ENCODE peak calls at places on chromosomes 13 and 19, in nine cellular contexts. One of them, this sample, is unnamed.

GRCh38 chr13:84570831-84571230 is 688.6 kb upstream of the SLITRK1 start:
- DNase-seq in heart right ventricle: no peak
- DNase-seq in spleen: no peak
- DNase-seq in adrenal gland: no peak
- DNase-seq in fibroblast of lung: peak; percentile 4
- DNase-seq in A549: no peak
- DNase-seq in brain microvascular endothelial cell: no peak
- DNase-seq in mucosa of descending colon: no peak
- DNase-seq in foreskin fibroblast: peak; percentile 2
- DNase-seq in this sample: no peak

GRCh38 chr13:43374621-43375020 is 351.2 kb downstream of the DNAJC15 start:
- DNase-seq in adrenal gland: no peak
- DNase-seq in fibroblast of lung: peak; percentile 44
- DNase-seq in A549: no peak
- DNase-seq in foreskin fibroblast: peak; percentile 52
- DNase-seq in mucosa of descending colon: no peak
- DNase-seq in spleen: no peak
- DNase-seq in brain microvascular endothelial cell: peak; percentile 18
- DNase-seq in heart right ventricle: no peak
- DNase-seq in this sample: no peak

GRCh38 chr13:48858523-48858922 is 117.2 kb upstream of the FNDC3A start:
- DNase-seq in heart right ventricle: no peak
- DNase-seq in adrenal gland: no peak
- DNase-seq in brain microvascular endothelial cell: no peak
- DNase-seq in A549: no peak
- DNase-seq in foreskin fibroblast: no peak
- DNase-seq in spleen: no peak
- DNase-seq in mucosa of descending colon: no peak
- DNase-seq in fibroblast of lung: no peak
- DNase-seq in this sample: no peak

GRCh38 chr13:32538234-32538620 is 368 bp downstream of the N4BP2L2 start:
- DNase-seq in heart right ventricle: peak; percentile 22
- DNase-seq in fibroblast of lung: peak; percentile 52
- DNase-seq in adrenal gland: peak; percentile 56
- DNase-seq in A549: no peak
- DNase-seq in foreskin fibroblast: peak; percentile 15
- DNase-seq in spleen: peak; percentile 86
- DNase-seq in brain microvascular endothelial cell: peak; percentile 52
- DNase-seq in mucosa of descending colon: peak; percentile 81
- DNase-seq in this sample: no peak

GRCh38 chr13:43572601-43573360 is 214.0 kb downstream of the ENOX1 start:
- DNase-seq in A549: no peak
- DNase-seq in heart right ventricle: no peak
- DNase-seq in spleen: no peak
- DNase-seq in foreskin fibroblast: peak; percentile 28
- DNase-seq in mucosa of descending colon: no peak
- DNase-seq in fibroblast of lung: no peak
- DNase-seq in brain microvascular endothelial cell: peak; percentile 21
- DNase-seq in adrenal gland: no peak
- DNase-seq in this sample: no peak

GRCh38 chr13:98798849-98799645 is 46.6 kb upstream of the SLC15A1 start:
- DNase-seq in adrenal gland: no peak
- DNase-seq in brain microvascular endothelial cell: no peak
- DNase-seq in A549: no peak
- DNase-seq in spleen: no peak
- DNase-seq in heart right ventricle: no peak
- DNase-seq in mucosa of descending colon: no peak
- DNase-seq in foreskin fibroblast: peak; percentile 78
- DNase-seq in fibroblast of lung: peak; percentile 96
- DNase-seq in this sample: no peak

GRCh38 chr19:19300613-19301012 is 19.7 kb downstream of the SUGP1 start:
- DNase-seq in adrenal gland: no peak
- DNase-seq in fibroblast of lung: no peak
- DNase-seq in brain microvascular endothelial cell: no peak
- DNase-seq in A549: no peak
- DNase-seq in mucosa of descending colon: no peak
- DNase-seq in foreskin fibroblast: no peak
- DNase-seq in spleen: no peak
- DNase-seq in heart right ventricle: no peak
- DNase-seq in this sample: no peak

GRCh38 chr13:45040173-45040572 is 50.8 kb downstream of the GPALPP1 start:
- DNase-seq in heart right ventricle: no peak
- DNase-seq in spleen: no peak
- DNase-seq in A549: no peak
- DNase-seq in fibroblast of lung: no peak
- DNase-seq in mucosa of descending colon: no peak
- DNase-seq in foreskin fibroblast: no peak
- DNase-seq in brain microvascular endothelial cell: no peak
- DNase-seq in adrenal gland: no peak
- DNase-seq in this sample: no peak

GRCh38 chr13:78241278-78241919 is 322.8 kb upstream of the EDNRB start:
- DNase-seq in adrenal gland: peak; percentile 17
- DNase-seq in brain microvascular endothelial cell: peak; percentile 12
- DNase-seq in heart right ventricle: peak; percentile 14
- DNase-seq in mucosa of descending colon: peak; percentile 65
- DNase-seq in foreskin fibroblast: no peak
- DNase-seq in A549: peak; percentile 20
- DNase-seq in fibroblast of lung: peak; percentile 60
- DNase-seq in spleen: no peak
- DNase-seq in this sample: peak; percentile 48

GRCh38 chr19:49428547-49429451 is 3.6 kb downstream of the GFY start:
- DNase-seq in fibroblast of lung: no peak
- DNase-seq in adrenal gland: no peak
- DNase-seq in heart right ventricle: no peak
- DNase-seq in foreskin fibroblast: no peak
- DNase-seq in brain microvascular endothelial cell: no peak
- DNase-seq in A549: no peak
- DNase-seq in mucosa of descending colon: no peak
- DNase-seq in spleen: no peak
- DNase-seq in this sample: no peak
- H3K4me3 ChIP-seq in fibroblast of lung: no peak overlapping the region
- H3K4me3 ChIP-seq in adrenal gland: no peak overlapping the region
- H3K4me3 ChIP-seq in heart right ventricle: no peak overlapping the region
- H3K4me3 ChIP-seq in foreskin fibroblast: no peak overlapping the region
- H3K4me3 ChIP-seq in brain microvascular endothelial cell: no peak overlapping the region
- H3K4me3 ChIP-seq in A549: peak overlapping the region; percentile 39
- H3K4me3 ChIP-seq in mucosa of descending colon: no peak overlapping the region
- H3K4me3 ChIP-seq in spleen: peak overlapping the region; percentile 8
- H3K4me3 ChIP-seq in this sample: peak overlapping the region; percentile 20

GRCh38 chr13:100396771-100397170 is 191.8 kb downstream of the GGACT start:
- DNase-seq in adrenal gland: no peak
- DNase-seq in spleen: no peak
- DNase-seq in brain microvascular endothelial cell: no peak
- DNase-seq in fibroblast of lung: no peak
- DNase-seq in heart right ventricle: no peak
- DNase-seq in A549: no peak
- DNase-seq in mucosa of descending colon: no peak
- DNase-seq in foreskin fibroblast: no peak
- DNase-seq in this sample: no peak
- TF ChIP-seq CTCF in adrenal gland: no peak
- TF ChIP-seq CTCF in spleen: no peak
- TF ChIP-seq CTCF in brain microvascular endothelial cell: no peak
- TF ChIP-seq CTCF in fibroblast of lung: no peak
- TF ChIP-seq CTCF in heart right ventricle: no peak
- TF ChIP-seq CTCF in A549: no peak
- TF ChIP-seq CTCF in mucosa of descending colon: no peak
- TF ChIP-seq CTCF in foreskin fibroblast: no peak
- TF ChIP-seq CTCF in this sample: no peak

DNA sequence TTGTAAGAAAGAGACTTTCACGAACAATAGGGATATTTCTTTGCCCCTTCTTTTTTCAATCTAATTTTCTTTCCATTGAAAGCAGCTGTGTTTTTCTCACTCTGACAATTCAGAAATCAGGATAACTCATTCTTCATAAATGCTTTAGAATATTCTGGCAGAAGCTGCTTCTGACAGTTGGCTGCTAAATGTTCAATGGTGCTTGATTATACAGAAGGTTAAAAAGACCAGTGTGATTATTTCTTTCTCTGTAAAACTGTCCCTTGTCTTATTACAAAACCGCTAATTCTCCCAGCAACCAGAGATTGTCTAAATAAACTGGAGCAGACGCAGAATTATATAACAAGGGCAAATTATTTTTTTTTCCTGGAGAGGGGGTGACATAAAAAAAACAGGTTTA is 394.4 kb downstream of the SPRY2 start:
- DNase-seq in A549: no peak
- DNase-seq in foreskin fibroblast: no peak
- DNase-seq in adrenal gland: no peak
- DNase-seq in mucosa of descending colon: no peak
- DNase-seq in heart right ventricle: no peak
- DNase-seq in brain microvascular endothelial cell: no peak
- DNase-seq in spleen: no peak
- DNase-seq in fibroblast of lung: no peak
- DNase-seq in this sample: no peak
- H3K4me3 ChIP-seq in A549: no peak overlapping the region
- H3K4me3 ChIP-seq in foreskin fibroblast: no peak overlapping the region
- H3K4me3 ChIP-seq in adrenal gland: no peak overlapping the region
- H3K4me3 ChIP-seq in mucosa of descending colon: no peak overlapping the region
- H3K4me3 ChIP-seq in heart right ventricle: no peak overlapping the region
- H3K4me3 ChIP-seq in brain microvascular endothelial cell: no peak overlapping the region
- H3K4me3 ChIP-seq in spleen: no peak overlapping the region
- H3K4me3 ChIP-seq in fibroblast of lung: no peak overlapping the region
- H3K4me3 ChIP-seq in this sample: no peak overlapping the region

GRCh38 chr19:901216-902092 is 8.2 kb downstream of the RNU6-9 start:
- DNase-seq in heart right ventricle: no peak
- DNase-seq in spleen: no peak
- DNase-seq in A549: no peak
- DNase-seq in mucosa of descending colon: no peak
- DNase-seq in brain microvascular endothelial cell: no peak
- DNase-seq in adrenal gland: no peak
- DNase-seq in foreskin fibroblast: no peak
- DNase-seq in fibroblast of lung: no peak
- DNase-seq in this sample: no peak
- TF ChIP-seq CTCF in heart right ventricle: no peak
- TF ChIP-seq CTCF in spleen: no peak
- TF ChIP-seq CTCF in A549: no peak
- TF ChIP-seq CTCF in mucosa of descending colon: no peak
- TF ChIP-seq CTCF in brain microvascular endothelial cell: no peak
- TF ChIP-seq CTCF in adrenal gland: no peak
- TF ChIP-seq CTCF in foreskin fibroblast: no peak
- TF ChIP-seq CTCF in fibroblast of lung: no peak
- TF ChIP-seq CTCF in this sample: no peak

GRCh38 chr19:11461453-11461852 is 19.4 kb downstream of the ELAVL3 start:
- DNase-seq in mucosa of descending colon: no peak
- DNase-seq in heart right ventricle: no peak
- DNase-seq in brain microvascular endothelial cell: no peak
- DNase-seq in adrenal gland: no peak
- DNase-seq in A549: no peak
- DNase-seq in fibroblast of lung: no peak
- DNase-seq in spleen: no peak
- DNase-seq in foreskin fibroblast: no peak
- DNase-seq in this sample: no peak
- H3K4me3 ChIP-seq in mucosa of descending colon: no peak overlapping the region
- H3K4me3 ChIP-seq in heart right ventricle: no peak overlapping the region
- H3K4me3 ChIP-seq in brain microvascular endothelial cell: no peak overlapping the region
- H3K4me3 ChIP-seq in adrenal gland: no peak overlapping the region
- H3K4me3 ChIP-seq in A549: no peak overlapping the region
- H3K4me3 ChIP-seq in fibroblast of lung: no peak overlapping the region
- H3K4me3 ChIP-seq in spleen: no peak overlapping the region
- H3K4me3 ChIP-seq in foreskin fibroblast: no peak overlapping the region
- H3K4me3 ChIP-seq in this sample: no peak overlapping the region

GRCh38 chr19:28731113-28731512 is 481.8 kb downstream of the UQCRFS1 start:
- DNase-seq in adrenal gland: no peak
- DNase-seq in spleen: no peak
- DNase-seq in fibroblast of lung: no peak
- DNase-seq in foreskin fibroblast: no peak
- DNase-seq in mucosa of descending colon: no peak
- DNase-seq in A549: no peak
- DNase-seq in brain microvascular endothelial cell: no peak
- DNase-seq in heart right ventricle: no peak
- DNase-seq in this sample: no peak

GRCh38 chr19:28727835-28728159 is 485.2 kb downstream of the UQCRFS1 start:
- DNase-seq in fibroblast of lung: no peak
- DNase-seq in heart right ventricle: no peak
- DNase-seq in mucosa of descending colon: no peak
- DNase-seq in foreskin fibroblast: no peak
- DNase-seq in brain microvascular endothelial cell: no peak
- DNase-seq in A549: no peak
- DNase-seq in adrenal gland: no peak
- DNase-seq in spleen: no peak
- DNase-seq in this sample: no peak

GRCh38 chr19:28731577-28731976 is 481.4 kb downstream of the UQCRFS1 start:
- DNase-seq in mucosa of descending colon: no peak
- DNase-seq in foreskin fibroblast: no peak
- DNase-seq in fibroblast of lung: no peak
- DNase-seq in heart right ventricle: no peak
- DNase-seq in spleen: no peak
- DNase-seq in adrenal gland: no peak
- DNase-seq in brain microvascular endothelial cell: no peak
- DNase-seq in A549: no peak
- DNase-seq in this sample: no peak

GRCh38 chr19:28726533-28726932 is 486.4 kb downstream of the UQCRFS1 start:
- DNase-seq in fibroblast of lung: no peak
- DNase-seq in brain microvascular endothelial cell: no peak
- DNase-seq in A549: no peak
- DNase-seq in heart right ventricle: no peak
- DNase-seq in foreskin fibroblast: no peak
- DNase-seq in spleen: no peak
- DNase-seq in mucosa of descending colon: no peak
- DNase-seq in adrenal gland: no peak
- DNase-seq in this sample: no peak

DNA sequence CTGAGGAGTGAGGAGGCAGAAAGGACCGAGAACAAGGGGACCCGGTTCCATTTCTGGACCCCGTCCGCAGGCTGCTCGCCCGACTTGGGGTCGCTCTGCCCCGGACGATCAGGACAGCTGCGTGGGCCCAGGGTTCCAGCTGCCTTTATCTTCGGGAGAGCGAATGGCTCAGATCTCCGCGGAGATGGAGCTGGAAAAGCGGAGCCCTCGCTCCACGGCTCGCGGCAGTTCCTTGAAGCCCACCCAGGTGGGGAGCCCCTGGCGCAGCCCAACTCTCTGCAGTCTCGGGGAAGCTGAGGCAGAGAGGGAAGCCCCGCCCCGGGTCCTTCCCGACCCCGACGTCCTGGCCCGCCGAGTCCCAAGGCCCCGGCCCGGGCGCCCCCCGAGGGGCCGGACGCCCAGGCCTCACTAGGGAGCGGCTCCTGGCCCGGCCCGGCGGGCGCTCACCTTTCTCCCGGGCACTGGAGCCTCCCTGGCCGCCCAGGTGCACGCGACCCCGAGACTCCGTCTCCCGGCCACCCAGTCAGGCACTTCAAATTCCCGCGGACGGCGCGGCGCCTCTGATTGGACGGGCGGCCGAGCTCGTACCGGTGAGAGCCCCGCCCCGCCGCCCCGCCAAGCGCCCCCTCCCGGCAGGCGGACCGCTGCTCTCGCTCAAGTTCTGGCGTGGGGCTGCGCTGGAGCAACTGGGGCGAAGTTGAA is 485.7 kb downstream of the UQCRFS1 start:
- DNase-seq in A549: no peak
- DNase-seq in fibroblast of lung: peak; percentile 34
- DNase-seq in heart right ventricle: peak; percentile 19
- DNase-seq in brain microvascular endothelial cell: no peak
- DNase-seq in spleen: peak; percentile 53
- DNase-seq in mucosa of descending colon: peak; percentile 69
- DNase-seq in foreskin fibroblast: peak; percentile 14
- DNase-seq in adrenal gland: no peak
- DNase-seq in this sample: peak; percentile 70
- TF ChIP-seq CTCF in A549: no peak
- TF ChIP-seq CTCF in fibroblast of lung: peak; percentile 27
- TF ChIP-seq CTCF in heart right ventricle: no peak
- TF ChIP-seq CTCF in brain microvascular endothelial cell: peak; percentile 58
- TF ChIP-seq CTCF in spleen: peak; percentile 23
- TF ChIP-seq CTCF in mucosa of descending colon: no peak
- TF ChIP-seq CTCF in foreskin fibroblast: peak; percentile 37
- TF ChIP-seq CTCF in adrenal gland: peak; percentile 31
- TF ChIP-seq CTCF in this sample: no peak

GRCh38 chr13:114166381-114167131 is 12.5 kb upstream of the CFAP97D2 start:
- DNase-seq in heart right ventricle: peak; percentile 72
- DNase-seq in spleen: no peak
- DNase-seq in A549: no peak
- DNase-seq in foreskin fibroblast: no peak
- DNase-seq in brain microvascular endothelial cell: no peak
- DNase-seq in mucosa of descending colon: no peak
- DNase-seq in adrenal gland: no peak
- DNase-seq in fibroblast of lung: no peak
- DNase-seq in this sample: no peak
- H3K4me3 ChIP-seq in heart right ventricle: no peak overlapping the region
- H3K4me3 ChIP-seq in spleen: no peak overlapping the region
- H3K4me3 ChIP-seq in A549: no peak overlapping the region
- H3K4me3 ChIP-seq in foreskin fibroblast: no peak overlapping the region
- H3K4me3 ChIP-seq in brain microvascular endothelial cell: no peak overlapping the region
- H3K4me3 ChIP-seq in mucosa of descending colon: no peak overlapping the region
- H3K4me3 ChIP-seq in adrenal gland: no peak overlapping the region
- H3K4me3 ChIP-seq in fibroblast of lung: no peak overlapping the region
- H3K4me3 ChIP-seq in this sample: no peak overlapping the region